ENCODE peak calls at places on chromosomes 13 and 19, in nine cellular contexts. W is brain microvascular endothelial cell; V is CD4-positive, alpha-beta T cell; I is ovary; S is SJCRH30; D is left ventricle myocardium inferior; B is psoas muscle; P is suprapubic skin; O is left lung. H is an unnamed sample. For H3K27me3, the result is how much of the 10 kb centered on the place peaks cover.

GRCh38 chr13:63308585-63308984 is 1892.9 kb upstream of the PCDH20 start:
- DNase-seq in S (no peak), W (no peak), D (no peak), I (no peak), V (no peak), B (no peak), O (no peak), P (no peak), H (no peak)

GRCh38 chr13:40653558-40654318 is 12.7 kb downstream of the FOXO1 start:
- DNase-seq in B (no peak), V (no peak), S (no peak), D (no peak), W (no peak), P (no peak), I (no peak), O (no peak), H (no peak)

GRCh38 chr19:34213283-34213682 is 41.0 kb downstream of the LSM14A start:
- DNase-seq in P (no peak), V (no peak), I (no peak), O (no peak), B (no peak), S (no peak), W (no peak), D (no peak), H (no peak)

GRCh38 chr13:93180376-93180966 is 46.1 kb upstream of the GPC6 start:
- DNase-seq in B (no peak), I (no peak), V (no peak), O (no peak), S (peak), P (no peak), D (no peak), W (no peak), H (peak)

GRCh38 chr13:91141619-91142061 is 205.8 kb upstream of the MIR17HG start:
- DNase-seq in W (peak), V (no peak), S (peak), O (no peak), B (no peak), P (no peak), I (no peak), D (no peak), H (no peak)

GRCh38 chr13:73971481-73971880 is 162.7 kb downstream of the KLF12 start:
- DNase-seq in S (no peak), W (no peak), O (no peak), D (no peak), P (no peak), I (no peak), V (no peak), B (no peak), H (no peak)

GRCh38 chr13:18948664-18949488 is 232.7 kb downstream of the TUBA3C start:
- DNase-seq in D (no peak), P (no peak), S (no peak), V (no peak), W (no peak), I (no peak), O (no peak), B (no peak), H (no peak)

GRCh38 chr19:16381756-16382401 is 57.3 kb downstream of the KLF2 start:
- DNase-seq in W (peak), O (no peak), D (peak), P (peak), I (peak), V (no peak), S (no peak), B (peak), H (no peak)

GRCh38 chr13:33235564-33235963 is 50.0 kb downstream of the STARD13 start:
- DNase-seq in P (no peak), B (no peak), D (no peak), I (no peak), O (no peak), S (no peak), W (no peak), V (no peak), H (no peak)

GRCh38 chr19:1874554-1875185 is 10.6 kb downstream of the ABHD17A start:
- DNase-seq in D (no peak), S (no peak), V (no peak), B (no peak), P (no peak), W (no peak), O (no peak), I (no peak), H (no peak)

GRCh38 chr13:24215732-24216131 is 55.2 kb downstream of the SPATA13 start:
- DNase-seq in O (no peak), D (peak), V (no peak), B (no peak), W (no peak), P (no peak), I (no peak), S (no peak), H (no peak)

GRCh38 chr13:76856141-76856571 is 30.0 kb downstream of the KCTD12 start:
- DNase-seq in V (no peak), O (no peak), W (peak), B (no peak), P (no peak), D (no peak), S (no peak), I (no peak), H (peak)

GRCh38 chr19:30085394-30085793 is 143.4 kb downstream of the URI1 start:
- DNase-seq in I (peak), S (peak), D (no peak), P (no peak), B (no peak), O (no peak), W (no peak), V (no peak), H (no peak)

GRCh38 chr19:19475845-19476828 is 39.2 kb downstream of the TSSK6 start:
- DNase-seq in S (peak), D (no peak), W (no peak), O (no peak), P (no peak), B (no peak), I (no peak), V (no peak), H (no peak)

GRCh38 chr19:28526042-28526441 is 686.9 kb downstream of the UQCRFS1 start:
- DNase-seq in O (no peak), B (no peak), W (no peak), D (no peak), I (no peak), P (no peak), V (no peak), S (no peak), H (peak)

GRCh38 chr13:99982741-99983400 is 1.3 kb downstream of the ZIC2 start:
- DNase-seq in S (peak), I (no peak), V (no peak), O (no peak), B (no peak), D (no peak), P (no peak), W (no peak), H (no peak)

GRCh38 chr13:99980201-99981114 is 1.1 kb upstream of the ZIC2 start:
- DNase-seq in O (peak), D (peak), V (no peak), I (peak), B (peak), P (peak), W (peak), S (peak), H (no peak)

GRCh38 chr13:99979453-99980200 is 2.0 kb upstream of the ZIC2 start:
- DNase-seq in V (no peak), P (peak), W (no peak), I (no peak), B (no peak), O (no peak), D (no peak), S (peak), H (no peak)

GRCh38 chr13:99982021-99982740 is 597 bp downstream of the ZIC2 start:
- DNase-seq in S (peak), P (peak), V (no peak), O (no peak), I (no peak), D (no peak), B (no peak), W (no peak), H (no peak)

GRCh38 chr13:99981115-99982020 is at the start of gene ZIC2:
- DNase-seq in I (no peak), V (no peak), S (peak), P (peak), W (peak), D (no peak), O (no peak), B (no peak), H (no peak)
- H3K27me3 ChIP-seq in I (under half), V (half or more), S (under half), P (half or more), W (under half), D (half or more), O (half or more), B (half or more), H (half or more)

DNA sequence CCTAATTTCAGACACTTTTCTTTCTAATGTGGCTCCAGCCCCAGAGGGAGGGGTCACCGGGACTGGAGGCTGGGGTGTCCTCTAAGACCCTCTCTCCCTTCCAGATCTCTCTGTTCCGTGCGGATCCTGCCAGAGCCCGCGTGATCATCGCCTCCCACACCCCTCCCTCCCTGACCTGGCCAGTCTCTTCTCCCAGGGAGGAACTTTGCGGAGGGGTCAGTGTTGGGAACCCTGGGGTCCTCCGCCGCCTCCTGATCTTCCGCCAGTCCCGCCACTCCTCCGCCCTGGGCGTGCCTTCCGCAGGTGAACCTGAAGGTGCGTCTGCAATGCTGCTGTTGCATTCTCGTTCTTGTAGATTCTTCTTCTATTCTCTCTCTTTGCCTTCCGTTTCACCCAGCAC is 9.1 kb downstream of the SOX21 start:
- DNase-seq in B (no peak), D (no peak), I (no peak), P (no peak), V (no peak), W (no peak), S (no peak), O (no peak), H (no peak)
- H3K27me3 ChIP-seq in B (under half), D (half or more), I (under half), P (half or more), V (half or more), W (half or more), S (under half), O (half or more), H (half or more)

DNA sequence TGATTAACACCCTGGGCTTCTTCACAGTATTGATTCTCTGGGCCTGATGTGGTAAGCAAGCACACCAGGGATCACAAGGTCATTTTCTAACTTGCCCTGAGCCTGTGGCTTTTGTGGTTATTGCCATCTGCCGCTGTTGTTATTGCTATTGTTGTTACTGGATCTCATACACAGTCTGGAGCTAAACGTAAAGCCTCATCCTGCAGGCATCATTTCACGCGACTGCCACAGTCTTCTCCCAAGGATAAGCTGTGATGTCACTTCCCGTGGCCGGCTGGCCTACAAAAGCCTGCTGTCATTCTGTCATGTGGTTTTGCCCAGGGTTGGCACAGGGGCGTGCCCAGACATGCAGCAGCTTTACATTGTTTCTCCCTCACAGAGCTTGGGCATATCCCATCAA is 154.0 kb upstream of the GPR12 start:
- DNase-seq in I (no peak), W (no peak), D (no peak), B (no peak), P (peak), O (no peak), V (no peak), S (peak), H (peak)
- H3K27me3 ChIP-seq in I (under half), W (under half), D (under half), B (under half), P (under half), O (under half), V (under half), S (under half), H (under half)

DNA sequence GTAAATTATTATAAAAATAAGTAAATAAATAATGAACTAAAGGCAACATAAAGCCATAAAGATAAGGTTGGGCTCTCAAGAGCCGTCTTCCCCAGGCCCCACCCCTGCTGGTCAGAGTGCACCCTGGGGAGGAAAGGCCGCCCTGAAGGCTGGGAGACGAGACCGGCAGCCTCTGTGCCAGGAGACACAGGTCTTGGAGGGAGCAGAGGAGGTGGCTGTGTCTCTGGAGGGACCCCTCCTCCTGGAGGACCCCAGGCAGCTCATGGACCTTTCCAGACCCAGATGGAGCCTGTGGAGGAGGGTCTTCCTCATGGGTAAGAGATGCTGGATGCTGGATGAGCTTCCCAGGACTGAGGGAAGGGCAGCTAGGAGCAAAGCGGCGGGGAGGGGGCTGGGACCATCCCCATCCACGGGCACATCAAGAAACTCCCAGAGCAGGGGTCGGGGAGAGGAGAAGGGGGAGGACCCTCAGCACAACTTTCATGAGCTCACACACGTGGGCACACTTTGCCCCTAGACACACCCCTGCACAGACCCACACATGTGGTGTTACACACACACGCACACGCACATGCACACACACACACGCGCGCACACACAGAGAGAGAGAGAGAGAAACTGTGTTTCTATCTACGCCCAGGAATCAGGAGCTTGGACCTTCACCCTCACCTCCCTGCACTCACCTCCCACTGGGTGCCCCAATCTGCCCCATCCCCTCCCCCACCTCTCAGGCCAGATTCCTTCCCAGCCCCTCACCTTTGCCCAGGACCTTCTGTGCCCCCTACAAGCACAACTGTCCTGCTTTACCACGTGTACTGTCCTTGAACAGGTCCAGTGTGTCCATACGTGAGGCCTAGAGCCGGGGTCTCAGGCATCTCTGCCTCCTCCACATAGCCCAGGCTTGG is at the start of gene CEACAM18:
- DNase-seq in S (no peak), W (no peak), B (no peak), I (no peak), P (peak), V (no peak), O (no peak), D (no peak), H (no peak)
- H3K27me3 ChIP-seq in S (under half), W (under half), B (under half), I (under half), P (under half), V (under half), O (under half), D (half or more), H (under half)

DNA sequence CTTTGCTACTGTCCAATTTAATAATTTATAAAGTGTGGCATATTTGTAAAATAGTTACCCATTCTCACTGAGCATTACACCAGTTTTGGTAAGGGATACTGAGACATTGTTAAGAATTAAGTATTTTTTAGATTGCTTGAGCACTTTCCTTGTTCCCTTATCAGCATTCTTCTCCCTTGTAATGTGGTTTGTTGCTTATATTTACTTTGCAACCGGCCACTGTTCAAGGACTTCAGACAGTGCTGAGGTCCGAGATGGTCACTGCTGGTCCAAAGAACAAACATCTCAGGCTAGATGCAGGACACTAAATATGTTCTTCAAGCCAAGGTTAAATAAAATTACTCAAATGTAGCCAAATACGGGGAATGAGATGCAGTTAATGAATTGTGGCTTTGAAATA is 161.4 kb downstream of the TM9SF2 start:
- DNase-seq in P (no peak), O (no peak), B (no peak), V (no peak), I (no peak), S (no peak), W (no peak), D (no peak), H (no peak)
- H3K27me3 ChIP-seq in P (under half), O (under half), B (under half), V (under half), I (under half), S (under half), W (under half), D (under half), H (half or more)

H was measured in foreskin keratinocyte.